ENCODE peak calls at places on chromosomes 6 and 20, in ten cellular contexts. K is astrocyte, T is PC-3, N is skeletal muscle cell, X is AG08395, Z is aorta, D is H9, R is COR-L47, L is activated gamma-delta T cell treated with Interleukin-2 at 50 U/mL for 16 hours, O is SK-N-DZ. U is an unnamed sample.

GRCh38 chr20:43725666-43726065 is 1.1 kb downstream of the GTSF1L start:
- DNase-seq in X (no peak), T (no peak), Z (peak; percentile 3), N (no peak), K (no peak), L (no peak), D (no peak), O (no peak), R (no peak), U (no peak)

GRCh38 chr20:49690899-49691620 is 22.6 kb downstream of the B4GALT5 start:
- DNase-seq in T (peak; percentile 59), R (no peak), X (no peak), K (peak; percentile 68), Z (no peak), D (no peak), N (no peak), O (no peak), L (no peak), U (no peak)

GRCh38 chr6:55901765-55902164 is 26.4 kb upstream of the BMP5 start:
- DNase-seq in T (no peak), D (no peak), X (no peak), N (no peak), O (no peak), Z (no peak), L (no peak), K (no peak), R (no peak), U (no peak)

GRCh38 chr6:167825759-167826229 is 917 bp upstream of the AFDN start:
- DNase-seq in X (peak; percentile 41), L (no peak), K (no peak), D (peak; percentile 83), Z (peak; percentile 78), N (no peak), O (no peak), R (no peak), T (peak; percentile 56), U (peak; percentile 58)

GRCh38 chr6:85923013-85923430 is 280.3 kb upstream of the SYNCRIP start:
- DNase-seq in N (peak; percentile 3), X (peak; percentile 13), T (peak; percentile 72), K (peak; percentile 20), L (no peak), O (peak; percentile 79), Z (no peak), R (peak; percentile 14), D (peak; percentile 56), U (no peak)

GRCh38 chr20:62511915-62512610 is 36.3 kb upstream of the GATA5 start:
- DNase-seq in L (no peak), N (peak; percentile 30), D (no peak), O (no peak), X (no peak), T (no peak), K (no peak), Z (no peak), R (no peak), U (peak; percentile 60)

GRCh38 chr6:44304282-44305199 is 8.6 kb downstream of the AARS2 start:
- DNase-seq in K (peak; percentile 14), T (peak; percentile 35), R (no peak), D (peak; percentile 77), L (peak; percentile 46), Z (peak; percentile 75), O (peak; percentile 55), X (peak; percentile 48), N (no peak), U (peak; percentile 30)

GRCh38 chr6:40999498-41000070 is 39.4 kb downstream of the UNC5CL start:
- DNase-seq in L (no peak), X (peak; percentile 70), R (no peak), K (peak; percentile 20), D (peak; percentile 86), Z (no peak), O (peak; percentile 37), T (peak; percentile 35), N (no peak), U (peak; percentile 49)

GRCh38 chr20:17169575-17170136 is 57.2 kb upstream of the PCSK2 start:
- DNase-seq in L (no peak), K (no peak), R (peak; percentile 88), D (no peak), X (no peak), T (no peak), N (no peak), O (no peak), Z (no peak), U (no peak)

GRCh38 chr20:32456869-32457421 is 98.8 kb downstream of the ASXL1 start:
- DNase-seq in K (no peak), T (peak; percentile 55), L (no peak), R (no peak), D (peak; percentile 79), X (peak; percentile 83), O (peak; percentile 95), Z (peak; percentile 86), N (no peak), U (peak; percentile 61)

GRCh38 chr20:49675368-49676151 is 38.1 kb downstream of the B4GALT5 start:
- DNase-seq in T (peak; percentile 93), X (no peak), N (no peak), D (no peak), O (no peak), R (no peak), L (no peak), Z (no peak), K (peak; percentile 46), U (no peak)

GRCh38 chr6:79574636-79575035 is 37.4 kb upstream of the LCA5 start:
- DNase-seq in R (no peak), T (peak; percentile 66), O (no peak), K (peak; percentile 84), X (peak; percentile 18), D (peak; percentile 39), L (no peak), N (peak; percentile 47), Z (no peak), U (no peak)

GRCh38 chr6:29552512-29553051 is 7.0 kb downstream of the UBD start:
- DNase-seq in O (no peak), X (peak; percentile 63), T (peak; percentile 75), K (peak; percentile 46), N (peak; percentile 27), Z (no peak), L (no peak), R (no peak), D (no peak), U (no peak)

GRCh38 chr6:26269406-26270120 is 95.4 kb upstream of the BTN3A2 start:
- DNase-seq in N (no peak), L (no peak), D (no peak), O (no peak), X (no peak), T (no peak), K (no peak), R (no peak), Z (no peak), U (no peak)

GRCh38 chr6:122903266-122903915 is 92.6 kb upstream of the CLVS2 start:
- DNase-seq in O (peak; percentile 20), L (no peak), Z (no peak), D (no peak), N (no peak), X (no peak), R (no peak), K (no peak), T (no peak), U (no peak)

GRCh38 chr6:52504778-52505127 is 72.1 kb downstream of the TRAM2 start:
- DNase-seq in L (no peak), K (no peak), D (no peak), T (no peak), R (no peak), Z (no peak), X (no peak), N (no peak), O (no peak), U (no peak)

GRCh38 chr6:44842616-44843015 is 455.1 kb downstream of the CDC5L start:
- DNase-seq in K (no peak), Z (no peak), N (no peak), O (no peak), T (no peak), L (no peak), R (no peak), X (no peak), D (no peak), U (no peak)

GRCh38 chr6:30676660-30677270 is 4.0 kb upstream of the DHX16 start:
- DNase-seq in X (no peak), D (no peak), T (no peak), N (no peak), O (no peak), R (no peak), Z (no peak), L (no peak), K (no peak), U (no peak)

GRCh38 chr6:88165877-88166492 is at the start of gene CNR1:
- DNase-seq in O (peak; percentile 78), T (no peak), D (peak; percentile 63), L (no peak), X (peak; percentile 17), Z (peak; percentile 87), N (no peak), R (peak; percentile 60), K (peak; percentile 8), U (peak; percentile 44)

GRCh38 chr6:142373268-142374089 is 71.7 kb downstream of the ADGRG6 start:
- DNase-seq in R (no peak), K (no peak), N (no peak), D (no peak), L (no peak), Z (no peak), O (no peak), X (peak; percentile 44), T (peak; percentile 85), U (no peak)

GRCh38 chr6:106796754-106797153 is 167.4 kb downstream of the QRSL1 start:
- DNase-seq in Z (no peak), O (no peak), K (no peak), D (no peak), N (no peak), R (no peak), L (no peak), X (no peak), T (no peak), U (no peak)

GRCh38 chr6:41492261-41492891 is 53.8 kb upstream of the FOXP4 start:
- DNase-seq in N (no peak), L (no peak), O (no peak), X (no peak), T (no peak), Z (no peak), R (no peak), K (no peak), D (no peak), U (no peak)

GRCh38 chr20:35276408-35276807 is 1.5 kb downstream of the MMP24OS start:
- DNase-seq in D (no peak), X (no peak), Z (peak; percentile 67), N (no peak), O (no peak), R (no peak), L (no peak), T (no peak), K (no peak), U (no peak)

GRCh38 chr6:169577974-169578373 is 123.9 kb downstream of the WDR27 start:
- DNase-seq in T (no peak), D (no peak), N (no peak), L (no peak), Z (no peak), K (no peak), O (no peak), R (no peak), X (no peak), U (no peak)

GRCh38 chr6:130282234-130282995 is 59.7 kb upstream of the SAMD3 start:
- DNase-seq in T (peak; percentile 41), R (no peak), L (peak; percentile 24), K (peak; percentile 8), X (peak; percentile 34), O (no peak), Z (no peak), N (no peak), D (no peak), U (no peak)

GRCh38 chr6:33578588-33579011 is 1.5 kb downstream of the BAK1 start:
- DNase-seq in Z (no peak), T (no peak), X (no peak), L (peak; percentile 23), N (no peak), R (no peak), K (no peak), O (no peak), D (no peak), U (no peak)

GRCh38 chr20:25314497-25315417 is 66.9 kb downstream of the PYGB start:
- DNase-seq in R (no peak), T (no peak), L (no peak), O (no peak), D (no peak), K (no peak), Z (peak; percentile 59), N (no peak), X (no peak), U (no peak)

GRCh38 chr6:47031656-47032055 is 10.5 kb downstream of the ADGRF1 start:
- DNase-seq in K (no peak), D (no peak), O (no peak), X (no peak), Z (no peak), T (no peak), L (no peak), N (no peak), R (no peak), U (no peak)